ENCODE peak calls at places on chromosome 12, in eight cellular contexts. C, O, S, D, X, R, M and N are unnamed samples.

GRCh38 chr12:50894216-50894615 is 51.5 kb downstream of the TMPRSS12 start:
- DNase-seq in C (no peak), X (no peak), O (no peak), R (no peak), S (no peak), D (no peak), M (no peak), N (no peak)

GRCh38 chr12:110932048-110932447 is 11.7 kb upstream of the MYL2 start:
- DNase-seq in S (no peak), M (no peak), X (peak), O (no peak), D (no peak), R (no peak), C (no peak), N (no peak)

GRCh38 chr12:118749656-118750055 is 231.7 kb upstream of the SRRM4 start:
- DNase-seq in X (no peak), S (no peak), R (no peak), D (no peak), O (no peak), M (no peak), C (no peak), N (no peak)

GRCh38 chr12:52256165-52256935 is 18.1 kb upstream of the KRT86 start:
- DNase-seq in O (no peak), D (no peak), C (peak), S (no peak), R (no peak), M (no peak), X (peak), N (no peak)

GRCh38 chr12:91567100-91567485 is 384.5 kb upstream of the DCN start:
- DNase-seq in S (no peak), C (no peak), D (no peak), X (no peak), O (no peak), M (no peak), R (no peak), N (no peak)

GRCh38 chr12:122096591-122097149 is 18.1 kb downstream of the MLXIP start:
- DNase-seq in M (peak), X (no peak), D (peak), S (no peak), C (no peak), O (no peak), R (peak), N (peak)

GRCh38 chr12:121223283-121223946 is 13.5 kb downstream of the P2RX4 start:
- DNase-seq in X (peak), D (no peak), C (no peak), S (no peak), R (no peak), O (no peak), M (peak), N (no peak)

GRCh38 chr12:79827484-79827883 is 107.4 kb downstream of the PPP1R12A start:
- DNase-seq in D (no peak), M (no peak), C (no peak), X (no peak), S (no peak), R (no peak), O (no peak), N (no peak)

GRCh38 chr12:130394906-130395305 is 57.2 kb downstream of the PIWIL1 start:
- DNase-seq in S (no peak), O (no peak), C (no peak), D (no peak), R (no peak), X (no peak), M (no peak), N (no peak)

GRCh38 chr12:108204618-108205017 is 75.5 kb downstream of the WSCD2 start:
- DNase-seq in M (no peak), X (no peak), C (no peak), D (no peak), R (no peak), O (no peak), S (no peak), N (no peak)

GRCh38 chr12:75877588-75878381 is 153.8 kb downstream of the PHLDA1 start:
- DNase-seq in R (no peak), D (no peak), X (no peak), O (peak), S (no peak), C (no peak), M (no peak), N (peak)

GRCh38 chr12:46209165-46209564 is 59.7 kb downstream of the SLC38A1 start:
- DNase-seq in M (no peak), C (no peak), X (no peak), D (no peak), R (no peak), S (no peak), O (no peak), N (no peak)

GRCh38 chr12:112198120-112198733 is 72.9 kb downstream of the TRAFD1 start:
- DNase-seq in O (peak), S (no peak), C (no peak), R (peak), D (no peak), M (peak), X (peak), N (peak)

GRCh38 chr12:110039085-110039807 is 9.1 kb downstream of the C12orf76 start:
- DNase-seq in O (no peak), M (peak), S (no peak), R (no peak), X (peak), C (no peak), D (no peak), N (peak)

GRCh38 chr12:14911131-14911530 is 25.5 kb upstream of the MGP start:
- DNase-seq in O (no peak), R (no peak), D (no peak), X (no peak), S (no peak), M (no peak), C (no peak), N (no peak)

GRCh38 chr12:107748472-107748871 is 12.5 kb downstream of the PRDM4 start:
- DNase-seq in R (no peak), C (no peak), X (no peak), M (no peak), D (no peak), S (no peak), O (no peak), N (no peak)

GRCh38 chr12:66055837-66056319 is 74.7 kb downstream of the LLPH start:
- DNase-seq in S (no peak), M (no peak), D (no peak), C (no peak), X (no peak), O (no peak), R (no peak), N (no peak)

GRCh38 chr12:96878704-96879103 is 28.4 kb upstream of the NEDD1 start:
- DNase-seq in S (no peak), R (no peak), M (no peak), X (no peak), D (no peak), O (no peak), C (no peak), N (no peak)

GRCh38 chr12:18224745-18225144 is 36.6 kb upstream of the PIK3C2G start:
- DNase-seq in C (no peak), M (no peak), X (peak), O (no peak), R (no peak), S (no peak), D (no peak), N (no peak)

GRCh38 chr12:14557966-14558365 is 9.7 kb downstream of the PLBD1 start:
- DNase-seq in R (no peak), O (no peak), M (no peak), C (no peak), D (no peak), X (no peak), S (no peak), N (no peak)

GRCh38 chr12:100799770-100800169 is 5.2 kb downstream of the ANO4 start:
- DNase-seq in C (no peak), S (no peak), D (no peak), M (no peak), X (no peak), O (no peak), R (no peak), N (no peak)

GRCh38 chr12:112892821-112893220 is 13.9 kb upstream of the OAS1 start:
- DNase-seq in C (no peak), X (no peak), M (no peak), S (no peak), R (no peak), O (no peak), D (no peak), N (no peak)

GRCh38 chr12:116693259-116694227 is 44.3 kb downstream of the SPRING1 start:
- DNase-seq in M (peak), O (no peak), S (no peak), R (peak), X (no peak), C (no peak), D (no peak), N (peak)

GRCh38 chr12:95173392-95174251 is 43.6 kb downstream of the FGD6 start:
- DNase-seq in S (no peak), D (peak), M (peak), O (peak), X (peak), R (peak), C (no peak), N (peak)

GRCh38 chr12:92543359-92543758 is 159.4 kb upstream of the PLEKHG7 start:
- DNase-seq in C (no peak), X (no peak), D (no peak), O (no peak), M (peak), S (no peak), R (no peak), N (peak)

GRCh38 chr12:32819424-32819823 is 63.7 kb upstream of the YARS2 start:
- DNase-seq in O (no peak), M (no peak), X (no peak), D (no peak), S (no peak), R (no peak), C (no peak), N (no peak)

GRCh38 chr12:51028126-51028810 is 2.1 kb upstream of the SLC11A2 start:
- DNase-seq in M (no peak), C (no peak), S (no peak), X (peak), O (no peak), D (peak), R (no peak), N (peak)

GRCh38 chr12:28583771-28584261 is 393.6 kb downstream of the CCDC91 start:
- DNase-seq in O (no peak), D (no peak), C (no peak), X (peak), R (no peak), M (no peak), S (no peak), N (no peak)

GRCh38 chr12:131074221-131075083 is 120.7 kb downstream of the ADGRD1 start:
- DNase-seq in O (no peak), R (peak), C (no peak), D (no peak), S (no peak), M (peak), X (no peak), N (no peak)

GRCh38 chr12:109553471-109553870 is 19.8 kb downstream of the MMAB start:
- DNase-seq in O (no peak), D (no peak), M (no peak), X (no peak), C (no peak), R (no peak), S (no peak), N (no peak)

GRCh38 chr12:57089259-57090245 is 638 bp downstream of the NAB2 start:
- DNase-seq in M (peak), X (no peak), C (no peak), O (peak), R (peak), D (peak), S (no peak), N (peak)

GRCh38 chr12:49050507-49051372 is 9.9 kb downstream of the KMT2D start:
- DNase-seq in C (no peak), M (no peak), X (no peak), D (no peak), S (no peak), R (no peak), O (no peak), N (no peak)
- TF ChIP-seq POLR2A in C (no peak), M (no peak), X (no peak), D (no peak), S (no peak), R (no peak), O (no peak), N (no peak)

GRCh38 chr12:39605501-39605900 is 14.1 kb downstream of the ABCD2 start:
- DNase-seq in C (no peak), O (no peak), S (no peak), R (no peak), D (no peak), X (no peak), M (no peak), N (no peak)

GRCh38 chr12:39606712-39607423 is 12.7 kb downstream of the ABCD2 start:
- DNase-seq in S (no peak), X (no peak), R (no peak), C (no peak), O (no peak), D (no peak), M (no peak), N (no peak)

GRCh38 chr12:39605996-39606395 is 13.6 kb downstream of the ABCD2 start:
- DNase-seq in R (no peak), D (no peak), O (no peak), M (no peak), C (no peak), X (peak), S (no peak), N (no peak)

GRCh38 chr12:39603065-39603464 is 16.5 kb downstream of the ABCD2 start:
- DNase-seq in X (no peak), D (no peak), S (no peak), C (no peak), M (no peak), R (no peak), O (no peak), N (no peak)
- H3K4me3 ChIP-seq in X (no peak), D (no peak), S (no peak), C (no peak), M (no peak), R (no peak), O (no peak), N (no peak)

GRCh38 chr12:49277466-49277865 is 12.6 kb downstream of the TUBA1C start:
- DNase-seq in M (no peak), O (no peak), R (no peak), C (no peak), S (no peak), D (no peak), X (no peak), N (no peak)

GRCh38 chr12:49274396-49275069 is 9.7 kb downstream of the TUBA1C start:
- DNase-seq in S (no peak), X (no peak), D (no peak), O (no peak), R (peak), C (no peak), M (no peak), N (no peak)

GRCh38 chr12:49276304-49277290 is 11.7 kb downstream of the TUBA1C start:
- DNase-seq in M (no peak), X (no peak), O (no peak), C (no peak), S (no peak), D (no peak), R (no peak), N (no peak)

GRCh38 chr12:49273726-49274395 is 9.0 kb downstream of the TUBA1C start:
- DNase-seq in X (no peak), D (no peak), C (no peak), O (no peak), M (no peak), R (no peak), S (no peak), N (no peak)

DNA sequence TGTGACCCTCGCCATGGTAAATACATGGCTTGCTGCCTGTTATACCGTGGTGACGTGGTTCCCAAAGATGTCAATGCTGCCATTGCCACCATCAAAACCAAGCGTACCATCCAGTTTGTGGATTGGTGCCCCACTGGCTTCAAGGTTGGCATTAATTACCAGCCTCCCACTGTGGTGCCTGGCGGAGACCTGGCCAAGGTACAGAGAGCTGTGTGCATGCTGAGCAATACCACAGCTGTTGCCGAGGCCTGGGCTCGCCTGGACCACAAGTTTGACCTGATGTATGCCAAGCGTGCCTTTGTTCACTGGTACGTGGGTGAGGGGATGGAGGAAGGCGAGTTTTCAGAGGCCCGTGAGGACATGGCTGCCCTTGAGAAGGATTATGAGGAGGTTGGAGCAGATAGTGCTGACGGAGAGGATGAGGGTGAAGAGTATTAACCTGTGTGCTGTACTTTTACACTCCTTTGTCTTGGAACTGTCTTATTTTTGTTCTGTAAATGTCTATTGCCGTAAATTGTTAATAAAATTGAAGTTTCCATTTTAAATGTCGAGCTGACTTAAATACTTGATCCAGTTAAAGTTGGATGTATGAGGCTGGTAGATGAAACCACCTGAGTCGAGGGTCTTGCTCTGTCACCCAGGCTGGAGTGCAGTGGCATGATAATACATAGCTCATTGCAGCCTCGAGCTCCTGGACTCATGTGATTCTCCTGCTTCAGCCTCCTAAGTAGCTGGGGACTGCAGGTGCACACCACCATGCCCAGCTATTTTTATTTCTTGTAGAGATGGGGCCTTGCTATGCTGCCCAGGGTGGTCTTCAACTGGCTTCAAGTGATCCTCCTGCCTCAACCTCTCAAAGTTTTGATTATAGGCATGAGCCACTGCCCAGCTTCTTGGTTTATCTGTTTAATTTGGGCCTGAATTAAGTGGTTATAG is 8.2 kb downstream of the TUBA1C start:
- DNase-seq in X (no peak), S (no peak), O (no peak), M (no peak), C (no peak), R (no peak), D (no peak), N (no peak)
- TF ChIP-seq POLR2A in X (no peak), S (no peak), O (no peak), M (no peak), C (no peak), R (no peak), D (no peak), N (no peak)

GRCh38 chr12:114397978-114398881 is 7.7 kb downstream of the TBX5 start:
- DNase-seq in C (no peak), O (no peak), X (no peak), M (no peak), R (no peak), D (no peak), S (no peak), N (no peak)
- H3K4me3 ChIP-seq in C (no peak), O (no peak), X (no peak), M (no peak), R (no peak), D (no peak), S (no peak), N (no peak)

GRCh38 chr12:44582521-44582920 is 293.6 kb downstream of the NELL2 start:
- DNase-seq in X (no peak), M (no peak), S (no peak), R (no peak), C (no peak), O (no peak), D (no peak), N (no peak)

GRCh38 chr12:44584625-44585024 is 291.5 kb downstream of the NELL2 start:
- DNase-seq in O (no peak), D (no peak), R (no peak), X (no peak), C (no peak), S (no peak), M (no peak), N (no peak)

DNA sequence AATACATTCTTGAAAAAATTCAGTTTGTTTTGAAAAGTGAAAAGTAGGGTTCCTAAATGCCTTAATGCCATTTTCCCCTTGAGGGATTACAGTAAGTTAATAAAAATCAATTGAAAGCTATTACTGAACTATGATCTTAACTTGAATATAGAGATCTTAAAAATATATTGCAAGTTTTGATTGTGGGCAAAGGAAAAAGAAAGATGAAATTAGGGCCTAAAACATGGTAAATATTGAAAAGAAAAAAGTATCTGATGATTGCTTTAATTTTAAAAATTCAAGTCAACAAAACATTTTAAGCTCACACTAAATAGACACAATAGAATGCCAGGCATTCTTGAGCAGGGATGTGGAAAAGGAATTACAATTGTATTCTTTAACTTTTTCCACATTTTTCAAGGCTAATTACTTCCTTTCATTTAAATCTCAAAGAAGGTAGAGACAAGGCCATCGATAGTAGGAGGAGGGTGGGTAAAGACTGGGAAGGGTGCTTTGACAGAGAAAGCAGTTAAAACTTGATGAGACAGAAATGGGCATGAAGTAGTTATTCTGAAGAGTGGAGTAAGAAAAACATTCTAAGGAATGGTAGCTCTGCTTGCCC is 294.4 kb downstream of the NELL2 start:
- DNase-seq in O (no peak), X (no peak), S (no peak), C (no peak), D (no peak), R (no peak), M (no peak), N (no peak)
- TF ChIP-seq POLR2A in O (no peak), X (no peak), S (no peak), C (no peak), D (no peak), R (no peak), M (no peak), N (no peak)

DNA sequence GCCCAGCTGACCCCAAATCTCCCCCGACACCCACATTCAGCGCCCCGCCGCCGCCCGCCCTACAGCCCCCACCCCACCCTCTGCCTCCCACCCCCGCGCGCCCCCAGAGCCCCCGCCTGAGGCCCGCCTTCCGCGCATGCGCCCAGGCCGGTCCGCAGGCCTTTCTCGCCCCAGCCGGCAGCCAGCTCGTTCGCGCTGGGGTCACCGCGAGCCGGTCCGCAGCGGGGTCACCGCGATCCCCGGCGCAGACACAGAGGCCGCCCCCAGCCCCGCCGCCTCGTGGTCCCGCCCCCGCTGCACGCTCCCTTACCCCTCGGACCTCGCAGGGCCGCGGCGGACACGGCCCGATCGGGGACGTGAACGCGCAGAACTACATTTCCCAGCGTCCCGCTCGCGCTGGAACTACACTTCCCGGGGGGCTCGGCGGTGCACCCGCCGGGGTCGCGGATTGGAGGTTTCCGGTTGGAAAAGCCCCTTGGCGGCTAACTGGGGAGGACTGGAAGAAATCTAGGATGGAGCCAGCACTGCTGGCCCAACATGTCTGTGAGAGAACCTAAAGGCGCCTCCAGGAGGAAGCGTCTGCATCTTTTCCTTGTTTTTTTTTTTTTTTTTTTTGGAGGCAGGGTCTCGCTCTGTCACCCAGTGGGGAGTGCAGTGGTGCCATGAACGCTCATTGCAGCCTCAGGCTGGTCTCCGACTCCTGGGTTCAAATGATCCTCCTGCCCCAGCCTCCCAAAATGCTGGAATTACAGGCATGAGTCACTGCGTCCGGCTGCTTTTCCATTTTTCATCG is at the start of gene ZNF605:
- DNase-seq in C (peak), D (peak), M (peak), O (peak), X (peak), R (peak), S (peak), N (peak)
- H3K4me3 ChIP-seq in C (peak), D (peak), M (peak), O (peak), X (peak), R (peak), S (peak), N (peak)